ENCODE peak calls at places on chromosome 20, in eight cellular contexts. D is AG09309, Z is sciatic nerve, U is osteocyte, C is LoVo, Q is EH, X is OCI-LY7, E is BE2C. K is an unnamed sample.
A peak's percentile ranks its signal among the peaks of the same experiment; 100 is the strongest.

GRCh38 chr20:38827770-38828281 is 22.3 kb downstream of the PPP1R16B start:
- DNase-seq in D (no peak), Z (no peak), U (no peak), C (no peak), Q (no peak), X (no peak), E (no peak), K (no peak)

GRCh38 chr20:41217422-41217821 is 80.1 kb downstream of the PLCG1 start:
- DNase-seq in D (no peak), Z (no peak), U (no peak), C (no peak), Q (no peak), X (no peak), E (no peak), K (no peak)

GRCh38 chr20:57140416-57140965 is 126.0 kb downstream of the BMP7 start:
- DNase-seq in D (no peak), Z (no peak), U (no peak), C (no peak), Q (no peak), X (no peak), E (no peak), K (no peak)

GRCh38 chr20:48921883-48922867 is 664 bp downstream of the ARFGEF2 start:
- DNase-seq in D (no peak), Z (peak; percentile 64), U (no peak), C (peak; percentile 44), Q (peak; percentile 67), X (peak; percentile 18), E (no peak), K (peak; percentile 66)

GRCh38 chr20:32062776-32063170 is 10.7 kb downstream of the HCK start:
- DNase-seq in D (no peak), Z (peak; percentile 69), U (no peak), C (no peak), Q (no peak), X (no peak), E (no peak), K (no peak)

GRCh38 chr20:37305839-37306238 is 16.4 kb downstream of the MANBAL start:
- DNase-seq in D (no peak), Z (peak; percentile 21), U (no peak), C (no peak), Q (no peak), X (no peak), E (no peak), K (no peak)

GRCh38 chr20:3753098-3753497 is 14.5 kb downstream of the ADISSP start:
- DNase-seq in D (peak; percentile 52), Z (no peak), U (no peak), C (peak; percentile 23), Q (peak; percentile 74), X (peak; percentile 71), E (peak; percentile 75), K (peak; percentile 60)

GRCh38 chr20:32560989-32561830 is 23.9 kb downstream of the NOL4L start:
- DNase-seq in D (no peak), Z (no peak), U (no peak), C (no peak), Q (no peak), X (no peak), E (no peak), K (peak; percentile 80)

GRCh38 chr20:24778585-24779031 is 170.5 kb upstream of the CST7 start:
- DNase-seq in D (no peak), Z (peak; percentile 42), U (peak; percentile 83), C (no peak), Q (no peak), X (no peak), E (no peak), K (no peak)

GRCh38 chr20:20360464-20360863 is 7.4 kb upstream of the INSM1 start:
- DNase-seq in D (peak; percentile 20), Z (no peak), U (no peak), C (peak; percentile 71), Q (peak; percentile 64), X (peak; percentile 39), E (peak; percentile 66), K (peak; percentile 61)

GRCh38 chr20:63957004-63957689 is 931 bp upstream of the UCKL1 start:
- DNase-seq in D (no peak), Z (peak; percentile 84), U (no peak), C (peak; percentile 76), Q (peak; percentile 67), X (peak; percentile 73), E (peak; percentile 87), K (peak; percentile 73)

GRCh38 chr20:50191566-50192363 is 1.1 kb downstream of the CEBPB start:
- DNase-seq in D (no peak), Z (peak; percentile 73), U (peak; percentile 89), C (no peak), Q (peak; percentile 48), X (peak; percentile 84), E (peak; percentile 77), K (peak; percentile 51)

GRCh38 chr20:51528263-51529026 is 14.1 kb downstream of the NFATC2 start:
- DNase-seq in D (no peak), Z (no peak), U (no peak), C (no peak), Q (no peak), X (no peak), E (no peak), K (no peak)

GRCh38 chr20:19566226-19566960 is 191.7 kb upstream of the RIN2 start:
- DNase-seq in D (peak; percentile 32), Z (no peak), U (no peak), C (no peak), Q (peak; percentile 74), X (no peak), E (no peak), K (no peak)

GRCh38 chr20:48284837-48285236 is 499.6 kb upstream of the SULF2 start:
- DNase-seq in D (no peak), Z (no peak), U (no peak), C (no peak), Q (peak; percentile 66), X (no peak), E (no peak), K (no peak)

GRCh38 chr20:54133434-54134427 is 40.1 kb downstream of the CYP24A1 start:
- DNase-seq in D (no peak), Z (no peak), U (no peak), C (peak; percentile 32), Q (peak; percentile 63), X (no peak), E (no peak), K (no peak)

GRCh38 chr20:21241400-21241799 is 61.7 kb upstream of the XRN2 start:
- DNase-seq in D (no peak), Z (no peak), U (no peak), C (no peak), Q (no peak), X (no peak), E (no peak), K (no peak)

GRCh38 chr20:51759769-51760510 is 8.2 kb downstream of the ATP9A start:
- DNase-seq in D (no peak), Z (no peak), U (no peak), C (no peak), Q (peak; percentile 69), X (no peak), E (no peak), K (no peak)

GRCh38 chr20:38143238-38143645 is 21.8 kb downstream of the TGM2 start:
- DNase-seq in D (no peak), Z (no peak), U (no peak), C (peak; percentile 66), Q (no peak), X (no peak), E (no peak), K (peak; percentile 32)

GRCh38 chr20:34472246-34472925 is 43.8 kb upstream of the DYNLRB1 start:
- DNase-seq in D (peak; percentile 41), Z (no peak), U (no peak), C (peak; percentile 60), Q (peak; percentile 82), X (no peak), E (no peak), K (no peak)

GRCh38 chr20:35122787-35123405 is 24.2 kb downstream of the EDEM2 start:
- DNase-seq in D (no peak), Z (no peak), U (no peak), C (no peak), Q (no peak), X (no peak), E (no peak), K (no peak)

GRCh38 chr20:1191289-1191688 is 6.5 kb upstream of the TMEM74B start:
- DNase-seq in D (no peak), Z (no peak), U (no peak), C (no peak), Q (no peak), X (no peak), E (no peak), K (no peak)

GRCh38 chr20:23092409-23092756 is 6.3 kb upstream of the CD93 start:
- DNase-seq in D (no peak), Z (peak; percentile 8), U (no peak), C (no peak), Q (no peak), X (no peak), E (no peak), K (no peak)

GRCh38 chr20:60011512-60012507 is 53.6 kb downstream of the CDH26 start:
- DNase-seq in D (no peak), Z (no peak), U (peak; percentile 70), C (no peak), Q (no peak), X (no peak), E (no peak), K (peak; percentile 91)

GRCh38 chr20:40838516-40838915 is 149.5 kb upstream of the MAFB start:
- DNase-seq in D (no peak), Z (no peak), U (no peak), C (no peak), Q (no peak), X (no peak), E (no peak), K (no peak)

GRCh38 chr20:57657537-57658446 is 37.6 kb upstream of the ZBP1 start:
- DNase-seq in D (no peak), Z (peak; percentile 50), U (peak; percentile 79), C (no peak), Q (no peak), X (peak; percentile 16), E (no peak), K (peak; percentile 34)

GRCh38 chr20:62623488-62624324 is 18.6 kb upstream of the SLCO4A1 start:
- DNase-seq in D (peak; percentile 44), Z (peak; percentile 90), U (no peak), C (peak; percentile 90), Q (peak; percentile 95), X (peak; percentile 95), E (peak; percentile 97), K (peak; percentile 90)

GRCh38 chr20:51020657-51021056 is 2.2 kb downstream of the KCNG1 start:
- DNase-seq in D (no peak), Z (no peak), U (no peak), C (no peak), Q (no peak), X (no peak), E (no peak), K (no peak)

GRCh38 chr20:1336699-1337387 is 7.9 kb upstream of the SDCBP2 start:
- DNase-seq in D (no peak), Z (no peak), U (peak; percentile 78), C (no peak), Q (no peak), X (no peak), E (no peak), K (no peak)

GRCh38 chr20:44028868-44029847 is 114.5 kb downstream of the TOX2 start:
- DNase-seq in D (no peak), Z (peak; percentile 26), U (peak; percentile 80), C (no peak), Q (no peak), X (no peak), E (no peak), K (no peak)

GRCh38 chr20:58142843-58143185 is 85.6 kb downstream of the ANKRD60 start:
- DNase-seq in D (no peak), Z (no peak), U (no peak), C (no peak), Q (no peak), X (no peak), E (no peak), K (no peak)

GRCh38 chr20:19727251-19727847 is 30.7 kb upstream of the RIN2 start:
- DNase-seq in D (no peak), Z (no peak), U (no peak), C (no peak), Q (no peak), X (no peak), E (no peak), K (no peak)

GRCh38 chr20:5513975-5514516 is 197.3 kb upstream of the PROKR2 start:
- DNase-seq in D (no peak), Z (no peak), U (no peak), C (peak; percentile 95), Q (peak; percentile 72), X (no peak), E (no peak), K (no peak)

GRCh38 chr20:47673671-47673955 is 111.7 kb downstream of the SULF2 start:
- DNase-seq in D (no peak), Z (no peak), U (no peak), C (no peak), Q (no peak), X (no peak), E (no peak), K (no peak)

K was measured in WERI-Rb-1.